ENCODE peak calls at places on chromosome X, in nine cellular contexts. N is HCT116, K is K562, U is HepG2, R is pancreas, J is PC-3, F is heart right ventricle, B is upper lobe of right lung, H is Panc1. D is an unnamed sample.

GRCh38 chrX:46665232-46666162 is 91.9 kb downstream of the CHST7 start:
- ATAC-seq in N (no peak), K (no peak), U (no peak), R (no peak), J (peak; percentile 76), F (no peak), B (peak; percentile 62), H (peak; percentile 38), D (no peak)

GRCh38 chrX:19785647-19786046 is 101.8 kb downstream of the SH3KBP1 start:
- ATAC-seq in N (no peak), K (no peak), U (no peak), R (no peak), J (no peak), F (no peak), B (no peak), H (no peak), D (no peak)

GRCh38 chrX:13220916-13221315 is 98.9 kb downstream of the ATXN3L start:
- ATAC-seq in N (no peak), K (no peak), U (no peak), R (peak; percentile 18), J (peak; percentile 42), F (no peak), B (no peak), H (peak; percentile 77), D (no peak)

GRCh38 chrX:6041630-6042029 is 187.0 kb downstream of the NLGN4X start:
- ATAC-seq in N (no peak), K (no peak), U (no peak), R (no peak), J (no peak), F (no peak), B (no peak), H (no peak), D (no peak)

GRCh38 chrX:115941388-115941787 is 229.2 kb upstream of the AGTR2 start:
- ATAC-seq in N (no peak), K (no peak), U (peak; percentile 50), R (no peak), J (no peak), F (no peak), B (no peak), H (no peak), D (no peak)

GRCh38 chrX:118698516-118699247 is 28.7 kb upstream of the IL13RA1 start:
- ATAC-seq in N (no peak), K (peak; percentile 35), U (no peak), R (no peak), J (peak; percentile 27), F (no peak), B (peak; percentile 83), H (no peak), D (peak; percentile 66)

GRCh38 chrX:148871422-148872152 is 371.2 kb downstream of the AFF2 start:
- ATAC-seq in N (no peak), K (no peak), U (no peak), R (no peak), J (no peak), F (peak; percentile 52), B (no peak), H (no peak), D (no peak)

GRCh38 chrX:6095469-6095868 is 133.2 kb downstream of the NLGN4X start:
- ATAC-seq in N (no peak), K (no peak), U (no peak), R (no peak), J (no peak), F (no peak), B (no peak), H (no peak), D (no peak)

GRCh38 chrX:110012818-110013484 is 10.0 kb downstream of the TMEM164 start:
- ATAC-seq in N (no peak), K (no peak), U (no peak), R (peak; percentile 79), J (no peak), F (no peak), B (peak; percentile 85), H (no peak), D (no peak)

GRCh38 chrX:135295238-135295943 is 13.9 kb upstream of the ETDC start:
- ATAC-seq in N (no peak), K (no peak), U (no peak), R (peak; percentile 74), J (no peak), F (peak; percentile 64), B (peak; percentile 79), H (no peak), D (peak; percentile 53)

GRCh38 chrX:105816517-105816916 is 5.8 kb upstream of the NRK start:
- ATAC-seq in N (no peak), K (no peak), U (no peak), R (no peak), J (no peak), F (no peak), B (no peak), H (no peak), D (no peak)

GRCh38 chrX:119690921-119691716 is 1.8 kb downstream of the SEPTIN6 start:
- ATAC-seq in N (no peak), K (peak; percentile 47), U (no peak), R (no peak), J (no peak), F (no peak), B (no peak), H (no peak), D (no peak)

GRCh38 chrX:132677233-132677716 is 188.4 kb upstream of the MBNL3 start:
- ATAC-seq in N (no peak), K (no peak), U (no peak), R (no peak), J (no peak), F (no peak), B (no peak), H (no peak), D (no peak)

GRCh38 chrX:118603981-118604380 is 108.4 kb downstream of the DOCK11 start:
- ATAC-seq in N (peak; percentile 82), K (peak; percentile 90), U (peak; percentile 64), R (peak; percentile 85), J (peak; percentile 71), F (peak; percentile 31), B (peak; percentile 94), H (peak; percentile 85), D (peak; percentile 77)

GRCh38 chrX:42366181-42366580 is 411.8 kb downstream of the PPP1R2C start:
- ATAC-seq in N (no peak), K (no peak), U (no peak), R (no peak), J (no peak), F (no peak), B (no peak), H (no peak), D (no peak)

GRCh38 chrX:23332888-23333821 is 1.5 kb upstream of the PTCHD1 start:
- ATAC-seq in N (no peak), K (no peak), U (peak; percentile 36), R (peak; percentile 42), J (no peak), F (no peak), B (no peak), H (no peak), D (peak; percentile 24)

GRCh38 chrX:19725545-19726102 is 161.8 kb downstream of the SH3KBP1 start:
- ATAC-seq in N (no peak), K (no peak), U (peak; percentile 37), R (peak; percentile 25), J (no peak), F (no peak), B (peak; percentile 90), H (no peak), D (no peak)

GRCh38 chrX:119541188-119541587 is 24.0 kb downstream of the STEEP1 start:
- ATAC-seq in N (no peak), K (no peak), U (no peak), R (no peak), J (peak; percentile 59), F (no peak), B (no peak), H (peak; percentile 69), D (no peak)

GRCh38 chrX:72713130-72713529 is 976 bp downstream of the PHKA1 start:
- ATAC-seq in N (no peak), K (no peak), U (no peak), R (no peak), J (no peak), F (no peak), B (no peak), H (no peak), D (no peak)
- H3K4me3 ChIP-seq in N (peak overlapping the region; percentile 59), K (peak overlapping the region; percentile 38), U (peak overlapping the region; percentile 59), R (no peak overlapping the region), J (peak overlapping the region; percentile 71), F (no peak overlapping the region), B (peak overlapping the region; percentile 50), H (peak overlapping the region; percentile 61), D (peak overlapping the region; percentile 58)

DNA sequence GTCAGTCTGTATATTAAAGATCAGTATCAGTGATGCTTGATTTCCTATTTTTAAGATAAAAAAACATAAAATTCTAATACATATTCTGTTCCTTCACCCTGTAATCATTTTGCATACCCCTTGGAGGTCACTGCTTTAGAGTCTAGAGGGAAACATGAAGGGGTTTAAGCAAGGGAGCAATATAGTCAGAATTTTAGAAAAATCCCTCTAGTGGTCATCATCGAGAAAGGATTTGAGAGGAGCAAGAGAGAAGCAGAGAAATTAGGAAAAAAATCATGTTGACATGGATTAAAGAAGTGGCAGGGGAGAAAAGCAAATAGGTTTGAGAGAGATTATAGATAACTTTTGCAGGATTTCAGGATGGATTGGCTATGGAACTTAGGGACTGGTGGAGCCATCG is 11.1 kb downstream of the APEX2 start:
- ATAC-seq in N (peak; percentile 28), K (no peak), U (no peak), R (no peak), J (no peak), F (no peak), B (no peak), H (no peak), D (no peak)
- TF ChIP-seq CTCF in N (peak; percentile 43), K (peak; percentile 27), U (no peak), R (no peak), J (peak; percentile 63), F (no peak), B (no peak), H (peak; percentile 41), D (no peak)

GRCh38 chrX:8037593-8038348 is 110.6 kb upstream of the PNPLA4 start:
- ATAC-seq in N (no peak), K (no peak), U (no peak), R (no peak), J (no peak), F (peak; percentile 74), B (no peak), H (no peak), D (no peak)
- H3K4me3 ChIP-seq in N (no peak overlapping the region), K (no peak overlapping the region), U (no peak overlapping the region), R (no peak overlapping the region), J (no peak overlapping the region), F (no peak overlapping the region), B (no peak overlapping the region), H (no peak overlapping the region), D (no peak overlapping the region)

DNA sequence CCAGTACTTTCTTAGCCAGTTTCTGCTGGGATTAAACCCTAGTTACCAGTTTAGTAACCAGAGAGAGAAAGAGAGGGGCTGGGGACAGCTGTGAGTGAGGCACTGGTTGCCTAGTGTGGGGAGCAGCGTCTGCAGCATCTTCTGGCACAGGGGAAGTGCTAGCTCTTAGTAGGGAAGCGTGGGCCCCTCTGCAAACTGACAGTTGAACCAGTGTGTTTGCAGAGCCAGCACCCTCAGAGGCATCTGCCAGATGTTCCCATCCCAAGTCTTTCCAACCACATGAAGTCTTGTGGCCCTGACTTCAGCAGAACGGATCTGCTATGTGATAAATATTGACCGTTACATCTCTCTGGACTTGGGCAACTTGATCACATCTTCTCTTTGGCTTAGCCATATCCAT is 15.0 kb downstream of the RBMX2 start:
- ATAC-seq in N (no peak), K (no peak), U (no peak), R (no peak), J (no peak), F (no peak), B (no peak), H (no peak), D (no peak)
- TF ChIP-seq CTCF in N (no peak), K (no peak), U (no peak), R (no peak), J (no peak), F (no peak), B (no peak), H (no peak), D (no peak)

D was measured in gastroesophageal sphincter.